ENCODE peak calls at places on chromosome 17, in ten cellular contexts. Y is heart left ventricle; O is tibial nerve; P is stimulated activated CD4-positive, alpha-beta T cell treated with anti-CD3 and anti-CD28 coated beads, Interleukin-1b, Interleukin-23, amount 100 ng/mL, for 1 hour; I is lung; D is activated CD8-positive, alpha-beta memory T cell treated with anti-CD3 and anti-CD28 coated beads, Interleukin-2, amount 50 U/mL, for 48 hours; X is mesothelial cell of epicardium; E is cerebellar cortex; B is NCI-H2171; W is HFFc6. V is an unnamed sample.

GRCh38 chr17:65243838-65244237 is 106.7 kb downstream of the RGS9 start:
- DNase-seq in Y (peak), O (no peak), P (no peak), I (peak), D (no peak), X (no peak), E (peak), B (no peak), W (peak), V (peak)

GRCh38 chr17:67830440-67830839 is 5.1 kb downstream of the BPTF start:
- DNase-seq in Y (no peak), O (no peak), P (no peak), I (no peak), D (no peak), X (no peak), E (no peak), B (no peak), W (no peak), V (peak)

GRCh38 chr17:78873519-78874340 is 29.3 kb downstream of the CEP295NL start:
- DNase-seq in Y (peak), O (peak), P (no peak), I (no peak), D (no peak), X (no peak), E (no peak), B (peak), W (no peak), V (no peak)

GRCh38 chr17:50290074-50290702 is 15.9 kb downstream of the TMEM92 start:
- DNase-seq in Y (peak), O (peak), P (no peak), I (peak), D (no peak), X (no peak), E (no peak), B (no peak), W (peak), V (peak)

GRCh38 chr17:31674717-31675349 is 184.2 kb downstream of the COPRS start:
- DNase-seq in Y (no peak), O (no peak), P (no peak), I (no peak), D (peak), X (no peak), E (no peak), B (no peak), W (peak), V (no peak)

GRCh38 chr17:72273301-72274056 is 152.7 kb downstream of the SOX9 start:
- DNase-seq in Y (no peak), O (no peak), P (no peak), I (no peak), D (no peak), X (no peak), E (no peak), B (no peak), W (no peak), V (no peak)

GRCh38 chr17:67990909-67991308 is 5.4 kb downstream of the C17orf58 start:
- DNase-seq in Y (no peak), O (no peak), P (no peak), I (no peak), D (no peak), X (no peak), E (no peak), B (no peak), W (no peak), V (no peak)

GRCh38 chr17:32877164-32877764 is 340 bp upstream of the MYO1D start:
- DNase-seq in Y (peak), O (peak), P (peak), I (peak), D (peak), X (peak), E (peak), B (peak), W (peak), V (peak)

GRCh38 chr17:30021708-30022317 is 80.4 kb downstream of the EFCAB5 start:
- DNase-seq in Y (no peak), O (no peak), P (no peak), I (no peak), D (no peak), X (no peak), E (peak), B (no peak), W (peak), V (peak)

GRCh38 chr17:8887834-8888703 is 20.6 kb upstream of the PIK3R6 start:
- DNase-seq in Y (peak), O (no peak), P (no peak), I (no peak), D (no peak), X (no peak), E (peak), B (no peak), W (peak), V (peak)

GRCh38 chr17:2050871-2051387 is 4.0 kb upstream of the HIC1 start:
- DNase-seq in Y (peak), O (no peak), P (no peak), I (no peak), D (no peak), X (no peak), E (no peak), B (no peak), W (no peak), V (no peak)

GRCh38 chr17:28576758-28577465 is at the start of gene ALDOC:
- DNase-seq in Y (peak), O (peak), P (peak), I (peak), D (peak), X (peak), E (peak), B (peak), W (peak), V (peak)

GRCh38 chr17:81008140-81008539 is 16.5 kb downstream of the CHMP6 start:
- DNase-seq in Y (no peak), O (no peak), P (no peak), I (no peak), D (no peak), X (no peak), E (no peak), B (no peak), W (no peak), V (no peak)

GRCh38 chr17:34177642-34178041 is 77.4 kb upstream of the CCL2 start:
- DNase-seq in Y (no peak), O (no peak), P (no peak), I (no peak), D (no peak), X (no peak), E (no peak), B (no peak), W (peak), V (peak)

GRCh38 chr17:61135782-61136181 is 263.9 kb upstream of the TBX2 start:
- DNase-seq in Y (no peak), O (no peak), P (no peak), I (no peak), D (no peak), X (no peak), E (no peak), B (no peak), W (no peak), V (no peak)